ENCODE peak calls at places on chromosomes 13 and 19, in ten cellular contexts. W is ovary; J is activated CD8-positive, alpha-beta T cell treated with anti-CD3 and anti-CD28 coated beads for 36 hours; Q is IMR-90; F is heart right ventricle; N is GM20000; X is AG10803; M is AG09309; P is psoas muscle; I is dorsolateral prefrontal cortex. T is an unnamed sample.
A peak's percentile ranks its signal among the peaks of the same experiment; 100 is the strongest.

GRCh38 chr19:5504115-5504514 is 48.9 kb downstream of the ZNRF4 start:
- DNase-seq in Q (no peak), W (no peak), X (no peak), J (no peak), P (no peak), F (no peak), N (no peak), I (no peak), M (no peak), T (no peak)

GRCh38 chr19:13644648-13645047 is 119.7 kb upstream of the MRI1 start:
- DNase-seq in M (no peak), X (no peak), W (no peak), P (no peak), N (no peak), J (peak; percentile 6), F (no peak), I (no peak), Q (no peak), T (no peak)

GRCh38 chr13:43232866-43233265 is 209.5 kb downstream of the DNAJC15 start:
- DNase-seq in M (peak; percentile 59), F (no peak), P (no peak), W (no peak), I (no peak), Q (peak; percentile 77), J (no peak), X (peak; percentile 91), N (no peak), T (no peak)

GRCh38 chr13:73025212-73026012 is 33.4 kb upstream of the KLF5 start:
- DNase-seq in X (peak; percentile 6), P (no peak), J (no peak), F (no peak), M (no peak), Q (peak; percentile 47), I (no peak), W (no peak), N (peak; percentile 8), T (no peak)

GRCh38 chr19:7550987-7551761 is 15.7 kb downstream of the PNPLA6 start:
- DNase-seq in N (peak; percentile 77), W (peak; percentile 78), Q (peak; percentile 30), J (peak; percentile 61), P (peak; percentile 90), M (no peak), X (no peak), I (peak; percentile 65), F (peak; percentile 74), T (no peak)

GRCh38 chr13:53052675-53053074 is 24.1 kb downstream of the OLFM4 start:
- DNase-seq in F (no peak), I (no peak), X (no peak), J (no peak), Q (no peak), N (no peak), P (no peak), M (no peak), W (no peak), T (no peak)

GRCh38 chr13:21478881-21479808 is 20.0 kb upstream of the ZDHHC20 start:
- DNase-seq in Q (peak; percentile 81), M (peak; percentile 55), F (peak; percentile 73), W (peak; percentile 51), X (peak; percentile 77), P (no peak), I (no peak), J (peak; percentile 63), N (peak; percentile 58), T (no peak)

GRCh38 chr13:79231887-79232286 is 174.2 kb downstream of the RBM26 start:
- DNase-seq in X (no peak), M (no peak), J (no peak), I (no peak), Q (no peak), W (no peak), N (no peak), P (no peak), F (no peak), T (no peak)

GRCh38 chr19:1466018-1466460 is 13.0 kb downstream of the C19orf25 start:
- DNase-seq in I (no peak), N (no peak), X (no peak), P (peak; percentile 48), W (no peak), F (no peak), M (no peak), Q (no peak), J (no peak), T (no peak)

GRCh38 chr19:1468274-1469199 is 10.5 kb downstream of the C19orf25 start:
- DNase-seq in W (no peak), F (no peak), J (peak; percentile 51), X (peak; percentile 53), I (no peak), P (peak; percentile 62), N (peak; percentile 79), Q (peak; percentile 37), M (no peak), T (no peak)

GRCh38 chr19:1466461-1467227 is 12.4 kb downstream of the C19orf25 start:
- DNase-seq in I (no peak), W (no peak), F (no peak), Q (no peak), X (no peak), N (no peak), M (no peak), J (no peak), P (peak; percentile 52), T (no peak)

GRCh38 chr19:1467228-1467511 is 11.8 kb downstream of the C19orf25 start:
- DNase-seq in F (no peak), X (no peak), J (no peak), P (peak; percentile 51), Q (no peak), W (no peak), N (no peak), I (no peak), M (no peak), T (no peak)

GRCh38 chr19:1467512-1468273 is 11.3 kb downstream of the C19orf25 start:
- DNase-seq in I (no peak), W (no peak), P (peak; percentile 51), N (no peak), M (no peak), F (no peak), J (no peak), Q (no peak), X (no peak), T (no peak)
- TF ChIP-seq CTCF in I (no peak), W (no peak), P (no peak), N (no peak), M (no peak), F (no peak), J (no peak), Q (no peak), X (no peak), T (no peak)

DNA sequence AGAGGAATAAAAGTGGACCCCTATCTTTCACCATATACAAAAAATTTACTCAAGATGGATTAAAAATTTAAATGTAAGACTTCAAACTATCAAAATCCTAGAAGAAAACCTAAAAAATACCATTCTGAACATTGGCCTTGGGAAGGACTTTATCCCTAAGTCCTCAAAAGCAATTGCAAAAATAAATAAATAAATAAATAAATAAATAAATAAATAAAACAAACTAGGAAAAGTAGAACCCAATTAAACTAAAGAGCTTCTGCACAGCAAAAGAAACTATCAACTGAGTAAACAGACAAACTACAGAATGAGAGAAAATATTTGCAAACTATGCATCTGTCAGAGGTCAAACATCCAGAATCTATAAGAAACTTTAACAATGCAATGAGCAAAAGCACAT is 874.9 kb upstream of the PCDH20 start:
- DNase-seq in M (no peak), J (no peak), F (no peak), W (no peak), X (no peak), Q (no peak), P (no peak), I (no peak), N (no peak), T (no peak)
- TF ChIP-seq CTCF in M (no peak), J (no peak), F (no peak), W (no peak), X (no peak), Q (no peak), P (no peak), I (no peak), N (no peak), T (no peak)

GRCh38 chr19:36483653-36484052 is 5.7 kb downstream of the ZNF566 start:
- DNase-seq in Q (no peak), F (no peak), P (no peak), N (no peak), J (no peak), M (no peak), X (no peak), W (no peak), I (no peak), T (no peak)

GRCh38 chr19:36489920-36490415 is 607 bp upstream of the ZNF566 start:
- DNase-seq in F (no peak), N (peak; percentile 86), I (peak; percentile 82), M (peak; percentile 83), W (peak; percentile 80), P (peak; percentile 81), Q (peak; percentile 95), X (peak; percentile 93), J (peak; percentile 82), T (no peak)

GRCh38 chr19:36488118-36488815 is 1.1 kb downstream of the ZNF566 start:
- DNase-seq in P (no peak), I (no peak), M (no peak), F (no peak), X (no peak), Q (peak; percentile 53), N (no peak), W (no peak), J (no peak), T (no peak)

GRCh38 chr19:36488816-36489138 is 584 bp downstream of the ZNF566 start:
- DNase-seq in J (peak; percentile 66), P (no peak), M (no peak), Q (no peak), F (peak; percentile 20), W (no peak), I (peak; percentile 47), X (peak; percentile 4), N (peak; percentile 49), T (no peak)

DNA sequence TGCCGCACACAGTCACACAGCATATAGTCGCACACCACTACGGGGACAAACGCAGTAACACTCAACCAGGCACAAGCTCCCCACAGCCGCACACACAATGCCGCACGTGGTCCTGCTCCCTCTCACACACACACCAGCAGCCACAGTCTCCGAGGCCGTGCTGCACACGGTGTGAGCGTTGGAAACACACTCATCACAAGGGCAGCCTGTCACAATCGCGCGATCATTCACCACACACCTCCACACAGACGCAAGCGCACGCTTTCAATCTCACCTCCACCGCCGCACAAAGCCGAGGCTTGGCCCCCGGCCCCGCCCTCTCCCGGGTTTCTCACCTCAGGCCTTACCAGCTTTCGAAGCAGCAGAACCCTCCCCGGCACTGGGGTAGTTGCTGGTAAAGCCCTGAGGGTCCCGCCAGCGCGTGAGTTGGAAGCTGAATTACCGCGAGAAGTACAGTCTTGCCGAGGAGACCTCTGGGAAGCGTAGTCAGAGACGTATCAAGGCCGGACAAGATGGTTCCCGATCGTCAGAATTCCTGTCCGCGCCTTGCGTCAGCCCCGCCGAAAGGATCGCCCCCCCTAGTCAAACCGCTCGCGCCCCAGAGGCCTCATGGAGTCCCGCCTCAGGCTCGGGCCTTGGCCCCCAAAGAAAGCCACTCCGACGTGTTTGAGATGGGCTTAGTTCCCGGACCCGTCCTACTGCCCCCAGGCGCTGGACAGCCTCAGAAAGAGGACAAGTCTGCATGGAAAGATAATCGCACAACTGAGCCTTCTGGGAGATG is at the start of gene ZNF566:
- DNase-seq in J (peak; percentile 98), X (peak; percentile 97), W (peak; percentile 91), F (peak; percentile 94), N (peak; percentile 95), M (peak; percentile 91), P (peak; percentile 93), Q (peak; percentile 97), I (peak; percentile 93), T (peak; percentile 86)
- TF ChIP-seq CTCF in J (no peak), X (peak; percentile 19), W (no peak), F (no peak), N (no peak), M (no peak), P (no peak), Q (no peak), I (peak; percentile 14), T (no peak)

GRCh38 chr13:23319915-23320224 is 113.6 kb downstream of the SACS start:
- DNase-seq in I (no peak), J (no peak), F (no peak), N (no peak), X (no peak), P (no peak), W (no peak), Q (no peak), M (no peak), T (no peak)
- TF ChIP-seq CTCF in I (peak; percentile 3), J (no peak), F (no peak), N (no peak), X (no peak), P (no peak), W (no peak), Q (no peak), M (no peak), T (no peak)

T was measured in CD14-positive monocyte.